ENCODE peak calls at places on chromosome 13, in eight cellular contexts. X, W, M, O, L, D, F and V are unnamed samples.

GRCh38 chr13:110138009-110138699 is 168.8 kb downstream of the COL4A1 start:
- DNase-seq in X (no peak), W (peak; percentile 53), M (peak; percentile 58), O (peak; percentile 73), L (peak; percentile 40), D (no peak), F (peak; percentile 82), V (no peak)

GRCh38 chr13:105346141-105346766 is 1189.2 kb downstream of the EFNB2 start:
- DNase-seq in X (no peak), W (no peak), M (no peak), O (no peak), L (no peak), D (no peak), F (no peak), V (no peak)

GRCh38 chr13:45219938-45220375 is 19.1 kb upstream of the KCTD4 start:
- DNase-seq in X (no peak), W (no peak), M (no peak), O (no peak), L (no peak), D (no peak), F (no peak), V (no peak)

GRCh38 chr13:106048386-106048785 is 487.1 kb downstream of the EFNB2 start:
- DNase-seq in X (no peak), W (no peak), M (no peak), O (no peak), L (no peak), D (no peak), F (no peak), V (no peak)

GRCh38 chr13:41917641-41918040 is 43.3 kb downstream of the VWA8 start:
- DNase-seq in X (no peak), W (no peak), M (no peak), O (no peak), L (no peak), D (no peak), F (no peak), V (peak; percentile 42)

GRCh38 chr13:112846411-112847115 is 122.5 kb upstream of the MCF2L start:
- DNase-seq in X (no peak), W (no peak), M (no peak), O (no peak), L (no peak), D (no peak), F (no peak), V (no peak)

GRCh38 chr13:110397445-110397844 is 90.4 kb downstream of the COL4A2 start:
- DNase-seq in X (no peak), W (no peak), M (no peak), O (peak; percentile 48), L (peak; percentile 50), D (no peak), F (no peak), V (no peak)

GRCh38 chr13:110001622-110002275 is 215.4 kb upstream of the IRS2 start:
- DNase-seq in X (no peak), W (no peak), M (no peak), O (no peak), L (no peak), D (no peak), F (no peak), V (no peak)

GRCh38 chr13:42740753-42741152 is 40.6 kb upstream of the FAM216B start:
- DNase-seq in X (no peak), W (peak; percentile 45), M (peak; percentile 36), O (peak; percentile 66), L (no peak), D (no peak), F (no peak), V (no peak)

DNA sequence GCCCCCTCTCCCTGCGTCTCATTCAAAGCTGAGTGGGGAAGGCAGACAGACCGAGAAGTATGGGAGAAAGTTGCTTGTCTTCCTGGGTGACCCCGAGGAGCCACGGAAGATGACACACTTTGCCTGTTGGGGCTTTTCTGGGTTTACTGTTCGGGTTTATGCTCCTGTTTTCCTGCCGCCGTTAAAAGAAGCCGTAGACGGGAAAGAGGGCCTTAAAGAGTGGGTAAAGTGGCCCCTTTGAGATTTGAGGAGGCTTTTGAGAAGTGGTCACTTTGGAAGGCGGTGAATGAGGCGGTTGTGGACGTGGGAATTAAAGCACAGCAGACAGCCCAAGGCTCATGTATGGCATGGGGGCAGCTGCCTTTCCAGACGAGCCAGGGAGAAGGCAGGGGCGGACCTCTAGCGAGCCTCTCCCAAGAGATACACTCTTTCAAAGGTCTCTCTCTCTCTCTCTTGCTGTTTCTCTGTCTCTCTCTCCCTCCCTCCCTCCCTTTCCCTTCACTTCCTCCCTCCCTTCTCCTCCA is 493 bp upstream of the LHFPL6 start:
- DNase-seq in X (no peak), W (no peak), M (peak; percentile 43), O (no peak), L (no peak), D (no peak), F (no peak), V (no peak)
- H3K4me1 ChIP-seq in X (peaks cover 18% of the 10 kb centered on the region), W (no peaks in the 10 kb centered on the region), M (no peaks in the 10 kb centered on the region), O (no peaks in the 10 kb centered on the region), L (no peaks in the 10 kb centered on the region), D (peaks cover 14% of the 10 kb centered on the region), F (no peaks in the 10 kb centered on the region), V (peaks cover 6% of the 10 kb centered on the region)

GRCh38 chr13:51961493-51962403 is 49.5 kb downstream of the ATP7B start:
- DNase-seq in X (no peak), W (no peak), M (no peak), O (no peak), L (no peak), D (no peak), F (no peak), V (no peak)
- H3K4me1 ChIP-seq in X (no peaks in the 10 kb centered on the region), W (peaks cover 15% of the 10 kb centered on the region), M (no peaks in the 10 kb centered on the region), O (no peaks in the 10 kb centered on the region), L (no peaks in the 10 kb centered on the region), D (no peaks in the 10 kb centered on the region), F (no peaks in the 10 kb centered on the region), V (peaks cover 9% of the 10 kb centered on the region)

DNA sequence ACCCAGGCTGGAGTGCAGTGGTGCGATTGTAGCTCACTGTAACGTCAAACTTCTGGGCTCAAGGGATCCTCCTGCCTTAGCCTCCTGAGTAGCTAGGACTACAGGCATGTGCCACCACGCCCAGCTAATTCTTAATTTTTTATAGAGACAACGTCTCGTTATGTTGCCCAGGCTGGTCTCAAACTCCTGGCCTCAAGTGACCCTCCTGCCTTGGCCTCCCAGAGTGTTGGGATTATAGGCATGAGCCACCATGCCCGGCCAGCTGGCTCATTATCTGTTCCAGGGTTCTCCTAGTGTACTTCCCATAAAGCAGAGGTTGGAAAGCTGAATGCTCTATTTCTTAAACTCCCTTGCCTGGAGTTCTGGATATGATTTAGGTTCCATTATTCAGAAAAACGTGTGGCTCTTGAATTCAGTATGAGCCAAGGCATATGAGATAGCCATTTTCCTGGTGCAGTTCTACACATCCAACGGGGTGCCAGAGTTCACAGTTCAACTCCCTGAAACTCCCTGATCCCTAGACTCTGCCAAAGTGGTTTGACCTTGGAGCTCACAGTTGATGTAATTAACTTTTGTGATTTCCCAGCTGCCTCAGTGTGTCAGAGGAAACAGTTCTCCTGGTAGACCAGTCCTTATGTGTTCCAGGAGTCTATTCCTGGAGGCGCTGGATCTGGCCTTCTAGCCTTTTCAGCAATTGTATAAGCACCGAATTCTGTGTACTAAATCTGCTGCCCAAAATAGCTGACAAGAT is 21.6 kb downstream of the GPR183 start:
- DNase-seq in X (no peak), W (peak; percentile 45), M (no peak), O (no peak), L (no peak), D (no peak), F (no peak), V (no peak)
- H3K4me1 ChIP-seq in X (peaks cover 75% of the 10 kb centered on the region), W (no peaks in the 10 kb centered on the region), M (peaks cover 30% of the 10 kb centered on the region), O (peaks cover 22% of the 10 kb centered on the region), L (no peaks in the 10 kb centered on the region), D (no peaks in the 10 kb centered on the region), F (peaks cover 10% of the 10 kb centered on the region), V (peaks cover 89% of the 10 kb centered on the region)

DNA sequence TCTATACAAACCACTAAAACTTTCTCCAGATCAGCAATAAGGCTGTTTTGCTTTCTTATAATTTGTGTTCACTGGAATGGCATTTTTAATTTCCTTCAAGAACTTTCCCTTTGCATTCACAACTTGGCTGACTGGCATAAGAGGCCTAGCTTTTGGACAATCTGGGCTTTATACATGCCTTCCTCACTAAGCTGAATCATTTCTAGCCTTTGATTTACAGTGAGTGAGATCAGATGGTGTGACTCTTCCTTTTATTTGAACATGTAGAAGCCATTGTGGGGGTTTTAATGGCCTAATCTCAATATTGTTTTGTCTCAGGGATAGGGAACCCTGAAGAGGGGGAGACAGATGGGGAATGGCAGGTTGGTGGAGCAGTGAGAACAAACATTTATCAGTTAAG is 82.7 kb downstream of the FOXO1 start:
- DNase-seq in X (no peak), W (no peak), M (no peak), O (no peak), L (no peak), D (no peak), F (no peak), V (no peak)
- H3K4me1 ChIP-seq in X (peaks cover 40% of the 10 kb centered on the region), W (peaks cover under 1% of the 10 kb centered on the region), M (peaks cover 57% of the 10 kb centered on the region), O (peaks cover 21% of the 10 kb centered on the region), L (peaks cover 9% of the 10 kb centered on the region), D (peaks cover 18% of the 10 kb centered on the region), F (peaks cover 8% of the 10 kb centered on the region), V (peaks cover 43% of the 10 kb centered on the region)